ENCODE peak calls at places on chromosomes 7 and 10, in ten cellular contexts. A, K, M, B, X, L, W, T, F and G are unnamed samples.

GRCh38 chr10:299969-300368 is 164.7 kb downstream of the ZMYND11 start:
- DNase-seq in A (no peak), K (no peak), M (no peak), B (no peak), X (no peak), L (no peak), W (no peak), T (no peak), F (no peak), G (no peak)

GRCh38 chr7:99446096-99446495 is 7.4 kb downstream of the CPSF4 start:
- DNase-seq in A (no peak), K (no peak), M (no peak), B (no peak), X (no peak), L (no peak), W (no peak), T (no peak), F (no peak), G (no peak)

GRCh38 chr7:30713397-30713796 is 31.1 kb upstream of the CRHR2 start:
- DNase-seq in A (no peak), K (no peak), M (peak; percentile 18), B (no peak), X (no peak), L (no peak), W (no peak), T (peak; percentile 33), F (no peak), G (no peak)

GRCh38 chr7:23418046-23418445 is 52.2 kb downstream of the IGF2BP3 start:
- DNase-seq in A (no peak), K (no peak), M (peak; percentile 77), B (no peak), X (no peak), L (no peak), W (no peak), T (peak; percentile 84), F (no peak), G (no peak)

GRCh38 chr10:62093863-62094291 is 174.8 kb downstream of the RTKN2 start:
- DNase-seq in A (no peak), K (no peak), M (peak; percentile 92), B (no peak), X (no peak), L (no peak), W (no peak), T (peak; percentile 92), F (no peak), G (no peak)

GRCh38 chr7:117458977-117459583 is 20.7 kb upstream of the CFTR start:
- DNase-seq in A (peak; percentile 44), K (no peak), M (peak; percentile 57), B (no peak), X (no peak), L (peak; percentile 17), W (no peak), T (peak; percentile 65), F (no peak), G (no peak)

GRCh38 chr7:129553861-129554530 is 51.7 kb downstream of the SMKR1 start:
- DNase-seq in A (no peak), K (no peak), M (peak; percentile 42), B (no peak), X (no peak), L (no peak), W (no peak), T (peak; percentile 31), F (peak; percentile 11), G (no peak)

GRCh38 chr7:111587715-111588433 is 25.6 kb upstream of the IMMP2L start:
- DNase-seq in A (no peak), K (no peak), M (peak; percentile 52), B (no peak), X (no peak), L (peak; percentile 8), W (no peak), T (peak; percentile 33), F (no peak), G (no peak)

GRCh38 chr10:28559661-28560060 is 26.7 kb downstream of the WAC start:
- DNase-seq in A (peak; percentile 78), K (no peak), M (no peak), B (no peak), X (no peak), L (no peak), W (no peak), T (peak; percentile 63), F (no peak), G (no peak)

GRCh38 chr7:52053525-52053924 is 736.9 kb upstream of the COBL start:
- DNase-seq in A (no peak), K (no peak), M (no peak), B (no peak), X (no peak), L (no peak), W (no peak), T (no peak), F (no peak), G (no peak)

GRCh38 chr7:12729112-12729511 is 41.7 kb downstream of the ARL4A start:
- DNase-seq in A (peak; percentile 20), K (no peak), M (peak; percentile 74), B (no peak), X (no peak), L (no peak), W (peak; percentile 84), T (peak; percentile 83), F (no peak), G (no peak)

GRCh38 chr7:150428671-150429451 is 21.6 kb upstream of the GIMAP8 start:
- DNase-seq in A (no peak), K (peak; percentile 85), M (peak; percentile 88), B (no peak), X (no peak), L (peak; percentile 69), W (no peak), T (peak; percentile 71), F (no peak), G (no peak)

GRCh38 chr7:1505731-1506550 is 1.8 kb upstream of the INTS1 start:
- DNase-seq in A (no peak), K (no peak), M (no peak), B (no peak), X (no peak), L (peak; percentile 78), W (no peak), T (no peak), F (no peak), G (peak; percentile 41)

GRCh38 chr7:4202154-4202553 is 479.9 kb upstream of the FOXK1 start:
- DNase-seq in A (no peak), K (no peak), M (no peak), B (no peak), X (no peak), L (no peak), W (no peak), T (no peak), F (no peak), G (no peak)

GRCh38 chr10:7666253-7667023 is at the start of gene ITIH5:
- DNase-seq in A (peak; percentile 50), K (no peak), M (no peak), B (no peak), X (no peak), L (no peak), W (no peak), T (no peak), F (no peak), G (no peak)

GRCh38 chr7:74056096-74056915 is 27.3 kb upstream of the LIMK1 start:
- DNase-seq in A (no peak), K (no peak), M (no peak), B (no peak), X (no peak), L (no peak), W (no peak), T (no peak), F (no peak), G (no peak)

GRCh38 chr10:50561266-50561665 is 62.5 kb downstream of the SGMS1 start:
- DNase-seq in A (no peak), K (no peak), M (peak; percentile 90), B (no peak), X (no peak), L (no peak), W (no peak), T (peak; percentile 97), F (no peak), G (no peak)